ENCODE peak calls at places on chromosomes 12 and 14, in seven cellular contexts. One of them, this sample, is unnamed.

GRCh38 chr12:98544741-98545140 is 29.4 kb downstream of the TMPO start:
- DNase-seq in AG20443: no peak
- DNase-seq in anterior cingulate cortex: no peak
- DNase-seq in H4: no peak
- DNase-seq in osteoblast: peak
- DNase-seq in fibroblast of pulmonary artery: peak
- DNase-seq in C1 segment of cervical spinal cord: no peak
- DNase-seq in this sample: no peak

GRCh38 chr14:43031598-43031997 is 1424.9 kb downstream of the LRFN5 start:
- DNase-seq in H4: no peak
- DNase-seq in AG20443: no peak
- DNase-seq in osteoblast: no peak
- DNase-seq in anterior cingulate cortex: no peak
- DNase-seq in fibroblast of pulmonary artery: no peak
- DNase-seq in C1 segment of cervical spinal cord: no peak
- DNase-seq in this sample: no peak

GRCh38 chr12:57905812-57906475 is 35.4 kb upstream of the ATP23 start:
- DNase-seq in anterior cingulate cortex: no peak
- DNase-seq in fibroblast of pulmonary artery: no peak
- DNase-seq in C1 segment of cervical spinal cord: no peak
- DNase-seq in osteoblast: no peak
- DNase-seq in H4: no peak
- DNase-seq in AG20443: no peak
- DNase-seq in this sample: no peak

GRCh38 chr14:58805057-58805456 is 167.3 kb downstream of the DACT1 start:
- DNase-seq in AG20443: peak
- DNase-seq in fibroblast of pulmonary artery: peak
- DNase-seq in anterior cingulate cortex: no peak
- DNase-seq in osteoblast: peak
- DNase-seq in C1 segment of cervical spinal cord: no peak
- DNase-seq in H4: no peak
- DNase-seq in this sample: peak

GRCh38 chr14:84937044-84937443 is 592.9 kb upstream of the FLRT2 start:
- DNase-seq in osteoblast: no peak
- DNase-seq in AG20443: no peak
- DNase-seq in anterior cingulate cortex: no peak
- DNase-seq in H4: no peak
- DNase-seq in fibroblast of pulmonary artery: no peak
- DNase-seq in C1 segment of cervical spinal cord: no peak
- DNase-seq in this sample: no peak

GRCh38 chr12:54421175-54421872 is 2.3 kb upstream of the ITGA5 start:
- DNase-seq in osteoblast: peak
- DNase-seq in AG20443: no peak
- DNase-seq in C1 segment of cervical spinal cord: no peak
- DNase-seq in anterior cingulate cortex: no peak
- DNase-seq in fibroblast of pulmonary artery: peak
- DNase-seq in H4: no peak
- DNase-seq in this sample: no peak

GRCh38 chr12:112517730-112518129 is 99.0 kb downstream of the PTPN11 start:
- DNase-seq in osteoblast: no peak
- DNase-seq in C1 segment of cervical spinal cord: no peak
- DNase-seq in anterior cingulate cortex: no peak
- DNase-seq in AG20443: no peak
- DNase-seq in H4: no peak
- DNase-seq in fibroblast of pulmonary artery: no peak
- DNase-seq in this sample: no peak

GRCh38 chr12:28328967-28329366 is 138.7 kb downstream of the CCDC91 start:
- DNase-seq in osteoblast: no peak
- DNase-seq in AG20443: no peak
- DNase-seq in anterior cingulate cortex: no peak
- DNase-seq in C1 segment of cervical spinal cord: no peak
- DNase-seq in fibroblast of pulmonary artery: no peak
- DNase-seq in H4: no peak
- DNase-seq in this sample: no peak

GRCh38 chr14:105927094-105927475 is 400.7 kb downstream of the TMEM121 start:
- DNase-seq in AG20443: no peak
- DNase-seq in C1 segment of cervical spinal cord: no peak
- DNase-seq in H4: peak
- DNase-seq in osteoblast: peak
- DNase-seq in fibroblast of pulmonary artery: no peak
- DNase-seq in anterior cingulate cortex: no peak
- DNase-seq in this sample: peak

GRCh38 chr14:69636051-69636639 is 24.7 kb downstream of the SUSD6 start:
- DNase-seq in fibroblast of pulmonary artery: no peak
- DNase-seq in H4: no peak
- DNase-seq in AG20443: no peak
- DNase-seq in C1 segment of cervical spinal cord: no peak
- DNase-seq in anterior cingulate cortex: no peak
- DNase-seq in osteoblast: no peak
- DNase-seq in this sample: no peak

GRCh38 chr12:121769831-121770301 is 23.6 kb downstream of the RHOF start:
- DNase-seq in H4: no peak
- DNase-seq in osteoblast: no peak
- DNase-seq in C1 segment of cervical spinal cord: no peak
- DNase-seq in anterior cingulate cortex: no peak
- DNase-seq in fibroblast of pulmonary artery: no peak
- DNase-seq in AG20443: no peak
- DNase-seq in this sample: no peak

GRCh38 chr12:57208946-57209282 is 7.7 kb upstream of the NXPH4 start:
- DNase-seq in anterior cingulate cortex: peak
- DNase-seq in fibroblast of pulmonary artery: no peak
- DNase-seq in AG20443: no peak
- DNase-seq in H4: no peak
- DNase-seq in C1 segment of cervical spinal cord: peak
- DNase-seq in osteoblast: no peak
- DNase-seq in this sample: no peak

GRCh38 chr12:104643093-104643646 is 186.4 kb downstream of the CHST11 start:
- DNase-seq in anterior cingulate cortex: no peak
- DNase-seq in H4: no peak
- DNase-seq in C1 segment of cervical spinal cord: no peak
- DNase-seq in AG20443: no peak
- DNase-seq in fibroblast of pulmonary artery: no peak
- DNase-seq in osteoblast: no peak
- DNase-seq in this sample: no peak

GRCh38 chr14:50215416-50215815 is 16.0 kb downstream of the SOS2 start:
- DNase-seq in osteoblast: no peak
- DNase-seq in H4: no peak
- DNase-seq in anterior cingulate cortex: no peak
- DNase-seq in AG20443: no peak
- DNase-seq in C1 segment of cervical spinal cord: no peak
- DNase-seq in fibroblast of pulmonary artery: no peak
- DNase-seq in this sample: no peak

GRCh38 chr12:33617218-33617617 is 177.6 kb upstream of the SYT10 start:
- DNase-seq in AG20443: no peak
- DNase-seq in C1 segment of cervical spinal cord: no peak
- DNase-seq in osteoblast: no peak
- DNase-seq in H4: no peak
- DNase-seq in anterior cingulate cortex: no peak
- DNase-seq in fibroblast of pulmonary artery: no peak
- DNase-seq in this sample: no peak

GRCh38 chr14:101878222-101879211 is 85.9 kb upstream of the DYNC1H1 start:
- DNase-seq in AG20443: no peak
- DNase-seq in anterior cingulate cortex: no peak
- DNase-seq in osteoblast: peak
- DNase-seq in H4: no peak
- DNase-seq in fibroblast of pulmonary artery: no peak
- DNase-seq in C1 segment of cervical spinal cord: no peak
- DNase-seq in this sample: no peak

GRCh38 chr12:46824709-46825108 is 1.1 kb downstream of the SLC38A4 start:
- DNase-seq in anterior cingulate cortex: no peak
- DNase-seq in osteoblast: no peak
- DNase-seq in AG20443: no peak
- DNase-seq in fibroblast of pulmonary artery: no peak
- DNase-seq in C1 segment of cervical spinal cord: no peak
- DNase-seq in H4: no peak
- DNase-seq in this sample: no peak

GRCh38 chr12:27455589-27455988 is 9.1 kb downstream of the SMCO2 start:
- DNase-seq in H4: no peak
- DNase-seq in osteoblast: peak
- DNase-seq in fibroblast of pulmonary artery: no peak
- DNase-seq in AG20443: no peak
- DNase-seq in anterior cingulate cortex: no peak
- DNase-seq in C1 segment of cervical spinal cord: no peak
- DNase-seq in this sample: no peak

GRCh38 chr12:128076188-128076587 is 190.8 kb upstream of the TMEM132C start:
- DNase-seq in H4: peak
- DNase-seq in anterior cingulate cortex: no peak
- DNase-seq in osteoblast: peak
- DNase-seq in C1 segment of cervical spinal cord: no peak
- DNase-seq in AG20443: peak
- DNase-seq in fibroblast of pulmonary artery: peak
- DNase-seq in this sample: no peak

GRCh38 chr14:53927171-53927570 is 29.5 kb downstream of the BMP4 start:
- DNase-seq in fibroblast of pulmonary artery: peak
- DNase-seq in C1 segment of cervical spinal cord: no peak
- DNase-seq in H4: peak
- DNase-seq in osteoblast: no peak
- DNase-seq in AG20443: no peak
- DNase-seq in anterior cingulate cortex: no peak
- DNase-seq in this sample: no peak

GRCh38 chr12:6553051-6553868 is 2.6 kb downstream of the IFFO1 start:
- DNase-seq in fibroblast of pulmonary artery: peak
- DNase-seq in AG20443: peak
- DNase-seq in osteoblast: peak
- DNase-seq in C1 segment of cervical spinal cord: no peak
- DNase-seq in anterior cingulate cortex: peak
- DNase-seq in H4: peak
- DNase-seq in this sample: peak

GRCh38 chr12:95083938-95084337 is 10.5 kb upstream of the NR2C1 start:
- DNase-seq in anterior cingulate cortex: no peak
- DNase-seq in C1 segment of cervical spinal cord: no peak
- DNase-seq in fibroblast of pulmonary artery: peak
- DNase-seq in H4: peak
- DNase-seq in AG20443: peak
- DNase-seq in osteoblast: peak
- DNase-seq in this sample: no peak

GRCh38 chr12:89976866-89977265 is 268.2 kb upstream of the ATP2B1 start:
- DNase-seq in osteoblast: no peak
- DNase-seq in fibroblast of pulmonary artery: no peak
- DNase-seq in H4: no peak
- DNase-seq in C1 segment of cervical spinal cord: no peak
- DNase-seq in AG20443: no peak
- DNase-seq in anterior cingulate cortex: no peak
- DNase-seq in this sample: no peak

GRCh38 chr14:90756755-90757345 is 59.4 kb downstream of the TTC7B start:
- DNase-seq in AG20443: no peak
- DNase-seq in osteoblast: no peak
- DNase-seq in anterior cingulate cortex: peak
- DNase-seq in C1 segment of cervical spinal cord: no peak
- DNase-seq in H4: no peak
- DNase-seq in fibroblast of pulmonary artery: no peak
- DNase-seq in this sample: no peak

GRCh38 chr12:29782821-29783772 is 645 bp downstream of the TMTC1 start:
- DNase-seq in H4: no peak
- DNase-seq in anterior cingulate cortex: no peak
- DNase-seq in osteoblast: peak
- DNase-seq in AG20443: peak
- DNase-seq in C1 segment of cervical spinal cord: peak
- DNase-seq in fibroblast of pulmonary artery: peak
- DNase-seq in this sample: peak

GRCh38 chr14:93959239-93960107 is 16.9 kb downstream of the ASB2 start:
- DNase-seq in C1 segment of cervical spinal cord: no peak
- DNase-seq in osteoblast: peak
- DNase-seq in fibroblast of pulmonary artery: peak
- DNase-seq in AG20443: peak
- DNase-seq in H4: peak
- DNase-seq in anterior cingulate cortex: no peak
- DNase-seq in this sample: peak

GRCh38 chr12:118456741-118457140 is 80.4 kb downstream of the SUDS3 start:
- DNase-seq in AG20443: no peak
- DNase-seq in C1 segment of cervical spinal cord: no peak
- DNase-seq in anterior cingulate cortex: no peak
- DNase-seq in osteoblast: no peak
- DNase-seq in fibroblast of pulmonary artery: no peak
- DNase-seq in H4: no peak
- DNase-seq in this sample: no peak

GRCh38 chr12:12551115-12551514 is 11.5 kb downstream of the DUSP16 start:
- DNase-seq in fibroblast of pulmonary artery: no peak
- DNase-seq in H4: no peak
- DNase-seq in anterior cingulate cortex: no peak
- DNase-seq in osteoblast: no peak
- DNase-seq in AG20443: no peak
- DNase-seq in C1 segment of cervical spinal cord: no peak
- DNase-seq in this sample: no peak

GRCh38 chr12:24879644-24880043 is 69.3 kb downstream of the BCAT1 start:
- DNase-seq in fibroblast of pulmonary artery: no peak
- DNase-seq in osteoblast: no peak
- DNase-seq in C1 segment of cervical spinal cord: no peak
- DNase-seq in AG20443: peak
- DNase-seq in H4: no peak
- DNase-seq in anterior cingulate cortex: no peak
- DNase-seq in this sample: no peak

This sample was measured in BE2C.